ENCODE peak calls at places on chromosomes 16 and 17, in four cellular contexts. S, A, F and B are unnamed samples.

GRCh38 chr17:13462161-13462560 is 139.6 kb downstream of the HS3ST3A1 start:
- DNase-seq in S (no peak), F (peak), A (no peak), B (no peak)

GRCh38 chr16:49353650-49354049 is 20.0 kb upstream of the C16orf78 start:
- DNase-seq in F (no peak), S (no peak), A (no peak), B (no peak)

GRCh38 chr16:4142268-4142667 is 26.0 kb upstream of the ADCY9 start:
- DNase-seq in A (no peak), S (no peak), F (no peak), B (no peak)

GRCh38 chr16:20401066-20401465 is 3.5 kb downstream of the PDILT start:
- DNase-seq in S (no peak), F (no peak), A (no peak), B (no peak)

GRCh38 chr16:85511938-85512551 is 101.1 kb upstream of the GSE1 start:
- DNase-seq in A (no peak), F (no peak), S (no peak), B (no peak)

GRCh38 chr17:35183332-35183731 is 10.9 kb downstream of the SLC35G3 start:
- DNase-seq in S (no peak), F (no peak), A (no peak), B (peak)

GRCh38 chr16:82651921-82652601 is 25.3 kb downstream of the CDH13 start:
- DNase-seq in A (no peak), S (no peak), F (no peak), B (no peak)

GRCh38 chr16:20923876-20924275 is 23.3 kb downstream of the LYRM1 start:
- DNase-seq in F (no peak), S (no peak), A (no peak), B (no peak)

GRCh38 chr17:28396635-28397239 is 9.3 kb downstream of the SLC46A1 start:
- DNase-seq in A (no peak), F (no peak), S (no peak), B (no peak)

GRCh38 chr17:234163-235047 is 53.0 kb upstream of the DOC2B start:
- DNase-seq in S (no peak), A (no peak), F (no peak), B (no peak)

GRCh38 chr17:77453613-77454559 is 313.1 kb downstream of the SEC14L1 start:
- DNase-seq in F (no peak), S (no peak), A (no peak), B (peak)

GRCh38 chr17:78374631-78375274 is 3.7 kb upstream of the PGS1 start:
- DNase-seq in F (peak), S (peak), A (peak), B (peak)

GRCh38 chr16:129075-129474 is 9.4 kb downstream of the NPRL3 start:
- DNase-seq in S (no peak), F (no peak), A (no peak), B (no peak)

GRCh38 chr17:7355053-7355452 is at the start of gene TMEM95:
- DNase-seq in A (no peak), S (no peak), F (no peak), B (no peak)

GRCh38 chr16:70665113-70665694 is 18.8 kb downstream of the IL34 start:
- DNase-seq in S (no peak), A (no peak), F (no peak), B (no peak)

GRCh38 chr17:61489719-61490490 is 37.7 kb downstream of the TBX4 start:
- DNase-seq in F (no peak), S (no peak), A (no peak), B (no peak)

GRCh38 chr16:1746693-1747195 is 24.6 kb downstream of the NME3 start:
- DNase-seq in S (no peak), F (no peak), A (no peak), B (no peak)

GRCh38 chr16:19542138-19542821 is 13.2 kb upstream of the VPS35L start:
- DNase-seq in F (no peak), A (no peak), S (no peak), B (no peak)

GRCh38 chr17:74544991-74545441 is 899 bp downstream of the CD300C start:
- DNase-seq in F (no peak), S (no peak), A (no peak), B (no peak)

GRCh38 chr16:84885024-84885910 is 65.5 kb downstream of the CRISPLD2 start:
- DNase-seq in F (no peak), A (peak), S (no peak), B (peak)

DNA sequence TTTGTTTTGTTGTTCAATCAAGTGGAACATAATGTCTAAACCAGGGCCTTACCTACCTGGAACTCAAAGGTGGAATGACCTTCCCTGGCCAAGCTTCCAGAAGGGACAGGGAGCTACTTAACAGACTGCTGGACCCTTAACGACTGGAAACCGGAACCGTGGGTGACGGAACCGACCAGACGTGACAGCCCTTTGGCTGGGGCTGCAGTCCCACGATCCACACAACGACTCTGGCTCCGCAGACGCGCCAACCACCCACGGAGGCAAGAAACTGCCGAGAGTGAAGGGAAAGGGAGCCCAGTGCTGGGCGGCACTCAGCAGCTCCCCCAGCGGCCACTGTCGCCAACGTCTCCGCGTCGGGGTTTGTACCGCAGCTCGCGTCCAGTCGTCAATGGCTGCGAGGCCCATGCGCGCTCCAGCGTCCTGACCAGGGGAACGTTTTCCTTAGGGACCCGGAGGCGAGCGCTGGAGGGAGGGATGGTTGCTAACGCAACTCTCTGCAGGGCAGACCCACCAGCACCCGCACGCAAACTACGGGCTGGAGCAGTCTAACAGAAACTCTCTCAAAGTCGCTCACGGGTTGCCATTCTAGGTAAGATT is 5.5 kb upstream of the KIF22 start:
- DNase-seq in S (peak), A (peak), F (peak), B (peak)
- H4K5ac ChIP-seq in S (peak), A (no peak), F (peak), B (no peak)

GRCh38 chr17:43176119-43176570 is 5.1 kb downstream of the NBR1 start:
- DNase-seq in A (no peak), F (no peak), S (no peak), B (no peak)
- H3K27ac ChIP-seq in A (no peak), F (no peak), S (no peak), B (no peak)

GRCh38 chr17:22704674-22705073 is 1012.4 kb downstream of the KCNJ18 start:
- DNase-seq in S (no peak), F (no peak), A (no peak), B (no peak)
- H4K5ac ChIP-seq in S (no peak), F (no peak), A (no peak), B (no peak)

GRCh38 chr16:86528061-86528929 is 18.0 kb downstream of the FOXF1 start:
- DNase-seq in S (no peak), F (no peak), A (no peak), B (no peak)

GRCh38 chr16:86527366-86527765 is 17.0 kb downstream of the FOXF1 start:
- DNase-seq in F (no peak), S (no peak), A (no peak), B (no peak)

GRCh38 chr16:86523166-86523740 is 12.9 kb downstream of the FOXF1 start:
- DNase-seq in S (no peak), A (no peak), F (no peak), B (no peak)

GRCh38 chr16:86524029-86524428 is 13.7 kb downstream of the FOXF1 start:
- DNase-seq in A (no peak), F (no peak), S (no peak), B (no peak)

GRCh38 chr16:86525696-86526095 is 15.4 kb downstream of the FOXF1 start:
- DNase-seq in S (no peak), A (no peak), F (no peak), B (no peak)
- H3K27ac ChIP-seq in S (no peak), A (no peak), F (no peak), B (no peak)

GRCh38 chr17:4893272-4893671 is 6.1 kb upstream of the C17orf107 start:
- DNase-seq in F (no peak), A (no peak), S (no peak), B (no peak)

GRCh38 chr17:4893721-4894560 is 5.4 kb upstream of the C17orf107 start:
- DNase-seq in F (no peak), S (no peak), A (no peak), B (no peak)

GRCh38 chr17:4895676-4896331 is 3.5 kb upstream of the C17orf107 start:
- DNase-seq in S (no peak), F (no peak), A (peak), B (peak)

GRCh38 chr17:4896332-4897197 is 2.8 kb upstream of the C17orf107 start:
- DNase-seq in A (peak), S (no peak), F (no peak), B (no peak)

DNA sequence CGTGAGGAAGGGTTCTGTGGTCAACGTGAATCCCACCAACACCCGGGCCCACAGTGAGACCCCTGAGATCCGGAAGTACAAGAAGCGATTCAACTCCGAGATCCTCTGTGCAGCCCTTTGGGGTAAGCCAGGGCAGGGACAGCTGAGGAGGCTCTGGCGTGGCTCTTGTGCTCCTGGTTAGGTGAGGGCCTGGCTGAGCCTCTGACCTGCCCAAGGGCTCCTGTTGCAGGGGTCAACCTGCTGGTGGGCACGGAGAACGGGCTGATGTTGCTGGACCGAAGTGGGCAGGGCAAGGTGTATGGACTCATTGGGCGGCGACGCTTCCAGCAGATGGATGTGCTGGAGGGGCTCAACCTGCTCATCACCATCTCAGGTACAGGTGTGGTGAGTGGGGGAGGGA is 4.2 kb upstream of the C17orf107 start:
- DNase-seq in A (no peak), F (no peak), S (no peak), B (no peak)
- H4K5ac ChIP-seq in A (no peak), F (no peak), S (no peak), B (no peak)

GRCh38 chr17:66494023-66494803 is 191.8 kb downstream of the PRKCA start:
- DNase-seq in F (peak), A (no peak), S (no peak), B (peak)
- H3K27ac ChIP-seq in F (peak), A (no peak), S (no peak), B (no peak)

DNA sequence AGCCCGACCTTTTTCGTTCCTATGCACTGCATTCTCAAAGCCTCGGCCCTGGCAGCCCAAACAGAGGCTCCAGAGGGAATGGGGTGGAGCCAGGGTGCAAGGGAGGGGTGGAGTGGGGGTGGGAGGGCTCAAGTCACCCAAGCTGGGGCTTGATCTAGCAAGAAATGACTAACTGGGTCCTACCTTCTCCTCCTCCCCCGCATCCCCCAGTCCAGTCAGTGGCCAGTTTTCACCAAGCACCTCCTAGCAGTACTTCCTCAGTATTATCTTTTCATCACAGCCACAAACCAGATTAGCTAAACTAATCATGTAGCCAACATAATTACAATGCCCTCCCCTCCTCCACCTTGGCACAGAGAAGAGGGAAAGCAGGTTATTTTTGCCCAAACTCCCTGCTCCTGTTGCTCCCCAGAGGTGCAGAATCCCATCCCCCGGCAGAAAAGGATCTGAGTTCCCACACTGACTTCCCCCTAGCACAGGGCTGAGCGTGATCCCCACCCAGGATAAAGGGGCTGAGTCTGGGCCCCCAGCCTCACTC is 2.2 kb downstream of the JUP start:
- DNase-seq in F (peak), S (no peak), A (peak), B (peak)
- H4K5ac ChIP-seq in F (peak), S (peak), A (no peak), B (peak)

DNA sequence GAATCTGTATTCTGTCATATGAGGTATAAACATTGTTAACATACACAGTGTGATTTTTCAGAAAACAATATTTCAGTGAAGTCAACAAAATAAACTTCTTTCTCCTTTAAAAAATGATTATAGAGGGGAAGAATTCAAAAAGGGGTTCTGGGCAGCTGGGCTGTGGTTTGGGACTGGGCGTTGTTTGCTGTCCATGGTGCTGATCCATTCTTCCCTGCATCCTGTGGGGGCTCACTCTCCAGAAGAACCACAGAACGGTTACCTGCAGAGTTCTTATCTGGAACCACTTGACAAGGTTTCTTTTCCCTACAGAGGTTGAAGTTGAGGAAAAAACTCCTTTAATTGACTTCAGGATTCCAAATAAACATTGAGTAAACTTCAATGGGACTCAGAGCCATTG is 1091.0 kb downstream of the CDH8 start:
- DNase-seq in A (peak), F (no peak), S (peak), B (peak)
- H3K27ac ChIP-seq in A (no peak), F (no peak), S (no peak), B (no peak)

DNA sequence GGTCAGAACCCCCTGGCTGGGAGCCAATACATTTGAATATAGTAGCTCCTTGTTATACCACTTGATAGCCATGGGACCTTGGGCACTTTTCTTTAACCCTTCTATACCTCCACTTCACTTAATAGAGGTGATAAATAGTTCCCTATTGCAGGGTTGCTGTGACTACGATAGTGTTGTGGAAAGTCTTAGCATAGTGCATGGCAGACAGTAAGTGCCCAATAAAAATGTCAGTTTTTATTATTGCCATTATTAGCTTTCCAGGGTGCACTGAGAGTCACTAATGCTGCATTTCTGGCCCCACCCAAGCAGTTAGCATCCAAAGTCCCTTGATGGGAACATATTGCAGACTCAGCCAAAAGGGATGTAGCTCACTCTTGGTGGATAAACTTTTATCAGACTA is 41.5 kb upstream of the TEKT3 start:
- DNase-seq in A (no peak), F (no peak), S (no peak), B (no peak)
- H4K5ac ChIP-seq in A (no peak), F (no peak), S (no peak), B (no peak)